ENCODE peak calls at places on chromosomes 16 and 17, in seven cellular contexts. L is HCT116, Z is H9, A is neural progenitor cell, V is nephron progenitor cell, J is tibial artery, Q is GM10248. G is an unnamed sample.

GRCh38 chr17:4948997-4949320 is 629 bp upstream of the PFN1 start:
- DNase-seq in L (peak), Z (peak), A (peak), V (peak), J (peak), Q (peak), G (peak)

GRCh38 chr16:66848172-66848571 is 4.0 kb downstream of the CA7 start:
- DNase-seq in L (no peak), Z (no peak), A (no peak), V (no peak), J (no peak), Q (no peak), G (no peak)

GRCh38 chr16:26598989-26599785 is 467.5 kb upstream of the C16orf82 start:
- DNase-seq in L (no peak), Z (no peak), A (peak), V (no peak), J (no peak), Q (no peak), G (no peak)

GRCh38 chr17:54992797-54993639 is 24.5 kb downstream of the STXBP4 start:
- DNase-seq in L (peak), Z (no peak), A (peak), V (peak), J (no peak), Q (peak), G (peak)

GRCh38 chr16:56912746-56913703 is 18.9 kb upstream of the HERPUD1 start:
- DNase-seq in L (no peak), Z (no peak), A (no peak), V (no peak), J (no peak), Q (peak), G (peak)

GRCh38 chr17:3916825-3917224 is 560 bp upstream of the P2RX1 start:
- DNase-seq in L (no peak), Z (no peak), A (no peak), V (no peak), J (no peak), Q (no peak), G (no peak)

GRCh38 chr16:19748389-19749110 is 30.5 kb downstream of the IQCK start:
- DNase-seq in L (no peak), Z (no peak), A (no peak), V (no peak), J (no peak), Q (no peak), G (no peak)

GRCh38 chr17:31373150-31374082 is 18.1 kb upstream of the RAB11FIP4 start:
- DNase-seq in L (peak), Z (no peak), A (peak), V (no peak), J (no peak), Q (peak), G (peak)

GRCh38 chr17:45813051-45813731 is 29.1 kb downstream of the CRHR1 start:
- DNase-seq in L (no peak), Z (peak), A (peak), V (peak), J (no peak), Q (no peak), G (no peak)

GRCh38 chr17:82062076-82062983 is 3.3 kb downstream of the DUS1L start:
- DNase-seq in L (no peak), Z (no peak), A (no peak), V (no peak), J (no peak), Q (no peak), G (no peak)

GRCh38 chr16:50539822-50540710 is 8.1 kb upstream of the NKD1 start:
- DNase-seq in L (no peak), Z (peak), A (peak), V (no peak), J (no peak), Q (no peak), G (no peak)

GRCh38 chr16:9900576-9900975 is 281.7 kb downstream of the GRIN2A start:
- DNase-seq in L (no peak), Z (no peak), A (no peak), V (no peak), J (no peak), Q (no peak), G (no peak)

GRCh38 chr16:74771656-74772315 is 2.8 kb downstream of the FA2H start:
- DNase-seq in L (no peak), Z (no peak), A (no peak), V (no peak), J (no peak), Q (peak), G (no peak)

GRCh38 chr16:50756466-50756865 is 14.6 kb downstream of the CYLD start:
- DNase-seq in L (no peak), Z (no peak), A (no peak), V (no peak), J (no peak), Q (no peak), G (no peak)

GRCh38 chr16:84052071-84052622 is 9.6 kb upstream of the SLC38A8 start:
- DNase-seq in L (no peak), Z (peak), A (no peak), V (no peak), J (no peak), Q (no peak), G (no peak)

GRCh38 chr16:78659668-78660217 is 560.3 kb downstream of the WWOX start:
- DNase-seq in L (no peak), Z (no peak), A (no peak), V (no peak), J (no peak), Q (no peak), G (no peak)

GRCh38 chr17:7328840-7329359 is at the start of gene NEURL4:
- DNase-seq in L (no peak), Z (no peak), A (no peak), V (no peak), J (no peak), Q (no peak), G (no peak)

GRCh38 chr17:31571124-31571892 is 179.8 kb downstream of the RAB11FIP4 start:
- DNase-seq in L (no peak), Z (no peak), A (no peak), V (no peak), J (peak), Q (no peak), G (peak)

GRCh38 chr17:44197980-44198720 is 1.5 kb downstream of the ATXN7L3 start:
- DNase-seq in L (peak), Z (no peak), A (peak), V (no peak), J (peak), Q (peak), G (peak)

GRCh38 chr17:31678431-31678830 is 180.6 kb downstream of the COPRS start:
- DNase-seq in L (no peak), Z (peak), A (no peak), V (no peak), J (no peak), Q (no peak), G (peak)

GRCh38 chr17:7133424-7133823 is 18.8 kb upstream of the ASGR2 start:
- DNase-seq in L (no peak), Z (peak), A (peak), V (peak), J (peak), Q (no peak), G (no peak)

GRCh38 chr17:82023447-82024241 is 539 bp downstream of the LRRC45 start:
- DNase-seq in L (no peak), Z (no peak), A (no peak), V (peak), J (no peak), Q (no peak), G (no peak)

GRCh38 chr16:13148836-13149235 is 247.4 kb downstream of the SHISA9 start:
- DNase-seq in L (no peak), Z (no peak), A (no peak), V (no peak), J (no peak), Q (no peak), G (no peak)

DNA sequence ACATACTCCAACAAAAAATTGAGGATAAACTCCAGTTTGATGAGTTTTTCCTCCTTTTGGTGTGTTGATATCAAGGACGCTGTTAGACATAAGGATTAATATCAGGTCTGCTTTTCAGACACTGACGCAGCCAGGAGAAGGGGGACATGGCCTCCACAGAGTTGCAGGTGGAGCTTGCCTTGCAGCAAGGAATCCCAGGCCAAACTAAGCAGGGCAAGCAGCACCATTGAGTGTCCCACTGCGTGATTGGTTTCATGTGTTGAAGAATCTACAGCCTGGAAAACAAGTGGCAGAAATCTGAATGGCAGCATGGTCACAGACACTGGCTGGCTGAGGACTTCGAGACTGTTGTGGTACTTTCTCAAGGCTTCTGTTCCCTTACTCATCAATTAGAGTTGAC is 777.6 kb downstream of the KCNJ18 start:
- DNase-seq in L (no peak), Z (no peak), A (no peak), V (no peak), J (no peak), Q (no peak), G (no peak)
- TF ChIP-seq CTCF in L (no peak), Z (no peak), A (no peak), V (no peak), J (no peak), Q (no peak), G (no peak)

GRCh38 chr17:49369089-49369488 is 7.0 kb upstream of the ZNF652 start:
- DNase-seq in L (no peak), Z (peak), A (no peak), V (no peak), J (no peak), Q (no peak), G (no peak)

GRCh38 chr17:49362723-49363117 is 670 bp upstream of the ZNF652 start:
- DNase-seq in L (no peak), Z (no peak), A (no peak), V (no peak), J (no peak), Q (no peak), G (no peak)

GRCh38 chr17:49363251-49363650 is 1.2 kb upstream of the ZNF652 start:
- DNase-seq in L (no peak), Z (no peak), A (no peak), V (no peak), J (no peak), Q (no peak), G (no peak)

GRCh38 chr17:49364119-49364518 is 2.1 kb upstream of the ZNF652 start:
- DNase-seq in L (no peak), Z (no peak), A (no peak), V (no peak), J (no peak), Q (no peak), G (no peak)

DNA sequence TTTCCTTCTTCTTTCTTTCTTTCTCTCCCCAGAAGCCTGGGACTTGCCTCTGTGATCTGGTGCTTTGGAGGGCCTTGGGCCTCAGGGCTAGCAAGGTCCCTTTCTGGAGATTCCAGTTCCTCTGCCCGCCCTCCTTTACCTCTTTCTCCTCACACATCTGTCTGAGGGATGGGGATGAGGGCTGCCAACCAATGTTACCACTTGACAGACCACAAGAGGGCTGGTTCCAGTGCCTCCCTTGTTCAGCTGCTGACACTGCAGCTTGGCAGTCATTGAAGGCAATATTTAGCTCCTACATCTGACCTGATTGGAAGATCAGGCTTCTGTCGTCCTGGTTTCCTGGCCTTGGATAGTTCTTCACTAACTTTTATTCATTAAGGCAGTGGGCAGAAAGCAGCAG is 3.6 kb upstream of the ZNF652 start:
- DNase-seq in L (peak), Z (peak), A (peak), V (no peak), J (no peak), Q (no peak), G (peak)
- TF ChIP-seq CTCF in L (peak), Z (peak), A (peak), V (no peak), J (no peak), Q (no peak), G (peak)

GRCh38 chr16:55291847-55292246 is 32.2 kb upstream of the IRX6 start:
- DNase-seq in L (no peak), Z (no peak), A (no peak), V (no peak), J (no peak), Q (no peak), G (no peak)

GRCh38 chr16:55294947-55295346 is 29.1 kb upstream of the IRX6 start:
- DNase-seq in L (no peak), Z (no peak), A (peak), V (no peak), J (no peak), Q (no peak), G (no peak)

GRCh38 chr16:55297062-55297909 is 26.7 kb upstream of the IRX6 start:
- DNase-seq in L (no peak), Z (no peak), A (no peak), V (no peak), J (no peak), Q (no peak), G (no peak)

GRCh38 chr16:55292491-55292890 is 31.5 kb upstream of the IRX6 start:
- DNase-seq in L (no peak), Z (peak), A (peak), V (no peak), J (no peak), Q (no peak), G (no peak)

DNA sequence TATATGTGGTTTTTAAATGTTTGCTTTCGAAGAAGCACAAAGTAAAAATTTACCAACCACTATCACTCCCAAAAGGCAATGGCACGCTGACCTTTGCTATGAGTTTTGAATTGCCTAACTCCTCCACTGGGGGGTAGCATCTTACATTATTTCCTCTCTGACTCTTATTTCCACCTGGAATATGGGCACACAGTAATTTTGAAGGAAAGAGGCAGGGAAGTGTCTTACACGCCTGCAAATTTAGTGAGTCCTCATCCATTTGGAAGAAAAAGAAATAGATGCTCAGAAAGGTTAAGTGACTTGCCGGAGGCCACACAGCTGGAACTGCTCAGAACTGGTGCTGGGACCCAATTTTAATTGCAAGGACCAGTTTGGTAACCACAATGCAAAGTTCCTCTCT is 29.9 kb upstream of the IRX6 start:
- DNase-seq in L (no peak), Z (no peak), A (no peak), V (no peak), J (no peak), Q (no peak), G (no peak)
- TF ChIP-seq CTCF in L (no peak), Z (peak), A (peak), V (no peak), J (no peak), Q (no peak), G (no peak)

GRCh38 chr17:1769826-1770477 is 8.1 kb downstream of the SERPINF1 start:
- DNase-seq in L (no peak), Z (peak), A (no peak), V (peak), J (no peak), Q (no peak), G (no peak)

GRCh38 chr17:1766382-1767135 is 4.7 kb downstream of the SERPINF1 start:
- DNase-seq in L (no peak), Z (peak), A (no peak), V (no peak), J (peak), Q (no peak), G (no peak)

GRCh38 chr17:1765576-1765975 is 3.7 kb downstream of the SERPINF1 start:
- DNase-seq in L (no peak), Z (no peak), A (no peak), V (no peak), J (no peak), Q (no peak), G (no peak)

GRCh38 chr17:1764274-1764673 is 2.4 kb downstream of the SERPINF1 start:
- DNase-seq in L (no peak), Z (no peak), A (no peak), V (no peak), J (peak), Q (no peak), G (peak)

GRCh38 chr17:1767358-1767757 is 5.5 kb downstream of the SERPINF1 start:
- DNase-seq in L (no peak), Z (no peak), A (no peak), V (no peak), J (no peak), Q (no peak), G (no peak)
- TF ChIP-seq CTCF in L (no peak), Z (peak), A (peak), V (no peak), J (no peak), Q (no peak), G (peak)

DNA sequence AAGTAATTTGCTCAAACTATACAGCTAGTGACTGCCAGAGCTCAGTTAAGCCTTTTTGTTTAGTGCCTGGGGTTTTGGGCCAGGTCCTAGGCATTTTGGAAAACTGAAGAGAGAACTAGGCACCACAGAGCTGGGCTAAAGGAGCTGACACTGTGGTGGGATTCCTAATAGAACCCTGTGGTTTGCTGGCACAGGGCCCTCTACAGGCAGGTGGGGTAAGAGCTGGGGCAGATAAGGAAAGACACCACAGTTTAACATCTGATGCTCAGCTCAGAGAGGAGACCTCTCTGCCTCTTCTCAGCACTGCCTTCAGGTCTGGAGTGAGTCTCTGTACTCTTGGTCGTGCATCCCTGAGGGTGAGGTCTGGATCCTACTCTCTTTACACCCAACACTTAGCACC is 121.2 kb downstream of the SNX11 start:
- DNase-seq in L (no peak), Z (peak), A (peak), V (no peak), J (no peak), Q (no peak), G (no peak)
- TF ChIP-seq CTCF in L (no peak), Z (peak), A (peak), V (no peak), J (no peak), Q (peak), G (no peak)

GRCh38 chr17:16653367-16654041 is at the start of gene ZNF624:
- DNase-seq in L (peak), Z (peak), A (peak), V (peak), J (peak), Q (peak), G (peak)
- TF ChIP-seq CTCF in L (no peak), Z (no peak), A (no peak), V (no peak), J (no peak), Q (no peak), G (no peak)

GRCh38 chr17:16003841-16004240 is 4.2 kb downstream of the TTC19 start:
- DNase-seq in L (no peak), Z (no peak), A (no peak), V (no peak), J (no peak), Q (no peak), G (no peak)

GRCh38 chr17:15999974-16000827 is 577 bp downstream of the TTC19 start:
- DNase-seq in L (no peak), Z (no peak), A (peak), V (peak), J (peak), Q (peak), G (peak)

GRCh38 chr17:16005641-16006040 is 6.0 kb downstream of the TTC19 start:
- DNase-seq in L (no peak), Z (no peak), A (no peak), V (no peak), J (no peak), Q (no peak), G (no peak)

GRCh38 chr17:16001498-16001897 is 1.9 kb downstream of the TTC19 start:
- DNase-seq in L (no peak), Z (no peak), A (no peak), V (no peak), J (no peak), Q (no peak), G (no peak)

DNA sequence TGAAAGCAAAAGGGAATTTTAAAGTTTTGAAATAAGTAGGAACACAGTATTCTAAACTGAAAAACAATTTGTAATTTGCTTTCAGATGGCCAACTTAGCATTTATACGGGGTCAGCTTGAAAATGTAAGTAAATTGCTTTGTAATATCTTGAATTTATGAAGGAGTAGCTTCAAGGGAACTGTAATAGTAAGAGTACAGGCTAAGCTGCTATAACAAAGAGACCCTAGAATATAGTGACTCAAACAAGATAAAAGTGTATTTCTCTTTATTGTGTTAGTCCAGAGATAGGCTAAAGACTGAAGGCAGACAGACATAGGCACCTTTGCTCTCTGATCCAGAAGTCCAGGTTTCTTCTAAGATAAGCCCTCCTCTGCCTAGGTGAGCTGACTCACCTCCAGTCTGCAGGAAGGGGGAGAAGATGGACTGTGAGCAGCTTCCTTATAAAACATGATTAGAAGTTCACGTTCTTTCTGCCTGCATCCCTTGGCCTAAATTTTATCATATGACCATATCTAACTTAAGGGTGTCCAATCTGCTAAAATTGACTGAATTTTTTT is 3.2 kb downstream of the TTC19 start:
- DNase-seq in L (no peak), Z (no peak), A (no peak), V (no peak), J (no peak), Q (no peak), G (no peak)
- TF ChIP-seq CTCF in L (no peak), Z (no peak), A (no peak), V (no peak), J (no peak), Q (no peak), G (no peak)